ENCODE peak calls at places on chromosome 5, in eight cellular contexts. S, A, N, O, D, P, Y and R are unnamed samples.

GRCh38 chr5:137497396-137498290 is 1.5 kb downstream of the SPOCK1 start:
- DNase-seq in Y (peak; percentile 39), D (no peak), S (no peak), N (no peak), P (no peak), A (no peak), O (no peak), R (peak; percentile 28)

GRCh38 chr5:91983869-91984268 is 600.8 kb upstream of the ARRDC3 start:
- DNase-seq in S (no peak), Y (no peak), P (peak; percentile 2), A (no peak), D (no peak), N (no peak), O (no peak), R (no peak)

GRCh38 chr5:82734291-82734690 is 342.9 kb downstream of the TMEM167A start:
- DNase-seq in Y (no peak), S (no peak), D (no peak), A (no peak), O (peak; percentile 16), P (no peak), N (no peak), R (no peak)

GRCh38 chr5:134059758-134060495 is 54.6 kb upstream of the TCF7 start:
- DNase-seq in S (no peak), A (no peak), N (no peak), Y (no peak), O (no peak), P (no peak), D (no peak), R (no peak)

GRCh38 chr5:117455236-117456233 is 880.9 kb upstream of the SEMA6A start:
- DNase-seq in N (no peak), Y (peak; percentile 79), A (no peak), P (no peak), S (peak; percentile 69), O (no peak), D (no peak), R (no peak)

GRCh38 chr5:157167219-157167621 is 1.2 kb upstream of the GARIN3 start:
- DNase-seq in P (peak; percentile 11), S (no peak), N (no peak), Y (no peak), O (peak; percentile 34), D (no peak), A (no peak), R (no peak)

GRCh38 chr5:3359642-3360041 is 236.0 kb upstream of the IRX1 start:
- DNase-seq in P (no peak), N (no peak), S (no peak), A (no peak), O (no peak), Y (peak; percentile 11), D (no peak), R (no peak)

GRCh38 chr5:23440703-23441102 is 66.7 kb upstream of the PRDM9 start:
- DNase-seq in O (no peak), D (no peak), S (no peak), A (no peak), N (no peak), P (no peak), Y (no peak), R (no peak)

GRCh38 chr5:18761801-18762200 is 1127.5 kb downstream of the TAF11L14 start:
- DNase-seq in D (no peak), Y (no peak), A (no peak), O (no peak), P (peak; percentile 33), S (no peak), N (no peak), R (peak; percentile 11)

GRCh38 chr5:2894347-2895135 is 143.1 kb upstream of the IRX2 start:
- DNase-seq in S (no peak), A (peak; percentile 1), P (no peak), N (no peak), O (no peak), Y (peak; percentile 21), D (no peak), R (no peak)

GRCh38 chr5:73374520-73375235 is 73.9 kb downstream of the FOXD1 start:
- DNase-seq in A (no peak), S (no peak), N (no peak), O (peak; percentile 73), P (peak; percentile 66), D (no peak), Y (no peak), R (no peak)

GRCh38 chr5:114243983-114244305 is 117.9 kb upstream of the KCNN2 start:
- DNase-seq in Y (no peak), N (no peak), A (no peak), D (no peak), S (no peak), P (no peak), O (no peak), R (no peak)

GRCh38 chr5:3302228-3302627 is 293.4 kb upstream of the IRX1 start:
- DNase-seq in S (no peak), O (no peak), Y (no peak), D (no peak), P (no peak), A (no peak), N (no peak), R (peak; percentile 16)

GRCh38 chr5:44542470-44542869 is 153.2 kb upstream of the FGF10 start:
- DNase-seq in D (no peak), N (no peak), O (peak; percentile 93), P (no peak), A (no peak), Y (no peak), S (no peak), R (no peak)

GRCh38 chr5:93571111-93571977 is 9.7 kb downstream of the NR2F1-AS1 start:
- DNase-seq in P (peak; percentile 36), A (no peak), S (peak; percentile 66), N (no peak), O (no peak), D (no peak), Y (peak; percentile 71), R (no peak)

GRCh38 chr5:55694152-55694830 is 17.8 kb downstream of the SLC38A9 start:
- DNase-seq in D (no peak), O (peak; percentile 56), P (peak; percentile 24), Y (no peak), S (no peak), A (no peak), N (no peak), R (peak; percentile 40)
- TF ChIP-seq CTCF in D (peak; percentile 73), O (peak; percentile 48), P (peak; percentile 49), Y (peak; percentile 74), S (peak; percentile 16), A (no peak), N (peak; percentile 62), R (peak; percentile 25)

GRCh38 chr5:1507016-1507375 is 16.8 kb downstream of the LPCAT1 start:
- DNase-seq in N (no peak), A (no peak), D (no peak), P (no peak), S (no peak), O (no peak), Y (no peak), R (no peak)

GRCh38 chr5:1504617-1505016 is 19.1 kb downstream of the LPCAT1 start:
- DNase-seq in O (no peak), A (no peak), S (no peak), D (no peak), Y (no peak), P (no peak), N (no peak), R (no peak)

GRCh38 chr5:1506242-1507015 is 17.3 kb downstream of the LPCAT1 start:
- DNase-seq in D (no peak), O (no peak), S (no peak), A (no peak), N (no peak), P (no peak), Y (no peak), R (no peak)

GRCh38 chr5:1504244-1504595 is 19.5 kb downstream of the LPCAT1 start:
- DNase-seq in S (no peak), P (no peak), O (no peak), N (no peak), A (no peak), D (no peak), Y (no peak), R (no peak)

GRCh38 chr5:1505506-1506241 is 18.1 kb downstream of the LPCAT1 start:
- DNase-seq in A (no peak), S (no peak), N (no peak), P (no peak), Y (no peak), O (no peak), D (no peak), R (no peak)
- TF ChIP-seq CTCF in A (no peak), S (no peak), N (no peak), P (no peak), Y (no peak), O (no peak), D (no peak), R (no peak)

DNA sequence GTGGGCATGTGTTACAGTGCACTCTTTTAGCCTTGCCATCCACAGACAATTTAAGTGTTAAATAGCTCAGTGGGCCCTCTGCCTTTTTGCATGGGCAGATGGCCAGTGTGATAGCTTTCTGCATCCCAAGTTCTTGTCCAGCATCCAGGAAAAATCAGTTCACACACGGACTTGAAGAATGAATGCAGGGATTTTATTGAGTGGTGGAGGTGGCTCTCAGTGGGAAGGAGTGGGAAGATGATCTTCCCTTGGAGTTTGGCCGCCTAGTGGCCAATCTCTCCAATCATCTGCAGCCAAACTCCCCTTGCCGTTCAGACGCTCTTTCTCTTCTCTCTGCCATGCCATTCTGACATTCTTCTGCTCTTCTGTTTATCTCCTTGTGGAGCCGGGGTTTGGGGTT is 322.4 kb upstream of the GRAMD2B start:
- DNase-seq in P (no peak), N (no peak), D (peak; percentile 2), Y (no peak), O (peak; percentile 33), S (peak; percentile 15), A (no peak), R (no peak)
- TF ChIP-seq CTCF in P (peak; percentile 30), N (peak; percentile 54), D (peak; percentile 7), Y (peak; percentile 62), O (peak; percentile 52), S (peak; percentile 55), A (no peak), R (no peak)

GRCh38 chr5:140106805-140107311 is 7.1 kb upstream of the PURA start:
- DNase-seq in Y (no peak), A (no peak), N (no peak), P (no peak), O (no peak), D (no peak), S (no peak), R (no peak)

GRCh38 chr5:140107312-140108092 is 6.4 kb upstream of the PURA start:
- DNase-seq in O (peak; percentile 92), P (peak; percentile 93), D (peak; percentile 92), N (peak; percentile 94), Y (peak; percentile 94), S (peak; percentile 88), A (peak; percentile 87), R (peak; percentile 95)

GRCh38 chr5:140104100-140104499 is 9.8 kb upstream of the PURA start:
- DNase-seq in D (no peak), O (no peak), P (no peak), A (no peak), Y (no peak), S (no peak), N (no peak), R (no peak)

GRCh38 chr5:140108093-140109049 is 5.5 kb upstream of the PURA start:
- DNase-seq in A (peak; percentile 24), D (peak; percentile 44), S (peak; percentile 45), O (no peak), N (peak; percentile 20), P (no peak), Y (peak; percentile 56), R (peak; percentile 47)

DNA sequence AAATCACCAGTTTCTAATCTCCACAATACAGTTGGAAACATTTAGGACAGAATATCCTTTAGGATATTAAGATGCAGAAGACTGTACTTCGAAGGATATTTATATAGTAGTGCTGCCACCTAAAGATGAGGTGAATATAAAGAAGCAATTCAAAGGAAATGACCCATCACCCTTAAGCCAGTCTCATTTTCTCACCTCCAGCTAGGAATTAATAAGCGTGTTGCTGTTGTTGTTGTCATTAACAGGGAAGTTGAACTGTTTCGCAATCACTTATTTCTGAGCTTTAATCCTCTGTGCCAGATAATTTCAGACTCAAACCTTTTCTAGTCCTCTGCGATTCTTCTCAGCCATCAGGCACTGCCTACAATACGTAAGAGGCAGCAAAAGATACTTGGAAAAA is 7.8 kb upstream of the PURA start:
- DNase-seq in N (no peak), P (no peak), Y (no peak), D (no peak), S (no peak), A (no peak), O (no peak), R (no peak)
- TF ChIP-seq CTCF in N (no peak), P (no peak), Y (no peak), D (no peak), S (no peak), A (no peak), O (no peak), R (no peak)